ENCODE peak calls at places on chromosome 9, in five cellular contexts. I is NAMALWA; B is activated CD8-positive, alpha-beta memory T cell treated with anti-CD3 and anti-CD28 coated beads, Interleukin-2, amount 50 U/mL, for 48 hours; S is activated T-cell treated with anti-CD3 and anti-CD28 coated beads for 4 hours; A is stimulated activated CD4-positive, alpha-beta T cell treated with anti-CD3 and anti-CD28 coated beads, Interleukin-1b, Interleukin-23, amount 100 ng/mL, for 1 hour. G is an unnamed sample.

GRCh38 chr9:126312584-126313551 is 13.8 kb upstream of the MVB12B start:
- DNase-seq in I (no peak), B (no peak), S (no peak), A (no peak), G (no peak)

GRCh38 chr9:8649157-8649556 is 849.6 kb upstream of the DMAC1 start:
- DNase-seq in I (no peak), B (no peak), S (no peak), A (no peak), G (no peak)

GRCh38 chr9:109381011-109381729 is 60.3 kb upstream of the EPB41L4B start:
- DNase-seq in I (no peak), B (no peak), S (no peak), A (no peak), G (no peak)

GRCh38 chr9:78032599-78033457 is 1.2 kb upstream of the GNAQ start:
- DNase-seq in I (no peak), B (no peak), S (no peak), A (no peak), G (no peak)

GRCh38 chr9:30732060-30732459 is 1652.4 kb upstream of the ACO1 start:
- DNase-seq in I (no peak), B (no peak), S (no peak), A (no peak), G (no peak)

GRCh38 chr9:91681461-91682305 is 258.1 kb upstream of the NFIL3 start:
- DNase-seq in I (peak), B (peak), S (peak), A (no peak), G (peak)

GRCh38 chr9:134570726-134571325 is 70.8 kb upstream of the COL5A1 start:
- DNase-seq in I (no peak), B (peak), S (no peak), A (no peak), G (no peak)

GRCh38 chr9:14692918-14693861 is at the start of gene ZDHHC21:
- DNase-seq in I (peak), B (peak), S (peak), A (no peak), G (peak)

GRCh38 chr9:70478963-70479641 is 64.6 kb upstream of the KLF9 start:
- DNase-seq in I (no peak), B (no peak), S (no peak), A (no peak), G (no peak)

GRCh38 chr9:135300346-135301141 is 179.0 kb upstream of the PPP1R26 start:
- DNase-seq in I (no peak), B (peak), S (no peak), A (no peak), G (no peak)

GRCh38 chr9:32603914-32604852 is 31.2 kb upstream of the NDUFB6 start:
- DNase-seq in I (no peak), B (no peak), S (no peak), A (no peak), G (no peak)

GRCh38 chr9:109101810-109102209 is 17.9 kb downstream of the TMEM245 start:
- DNase-seq in I (no peak), B (no peak), S (no peak), A (no peak), G (peak)

GRCh38 chr9:78026947-78027346 is 4.7 kb downstream of the GNAQ start:
- DNase-seq in I (no peak), B (no peak), S (no peak), A (no peak), G (no peak)

GRCh38 chr9:4293293-4293931 is 6.5 kb downstream of the GLIS3 start:
- DNase-seq in I (no peak), B (no peak), S (no peak), A (no peak), G (no peak)

GRCh38 chr9:127976498-127976897 is 4.3 kb downstream of the EEIG1 start:
- DNase-seq in I (peak), B (peak), S (no peak), A (no peak), G (no peak)

GRCh38 chr9:121599186-121599871 is 52.1 kb upstream of the DAB2IP start:
- DNase-seq in I (no peak), B (no peak), S (no peak), A (no peak), G (no peak)

GRCh38 chr9:18821794-18822193 is 211.2 kb downstream of the SAXO1 start:
- DNase-seq in I (no peak), B (no peak), S (no peak), A (no peak), G (no peak)

GRCh38 chr9:123265833-123266232 is 2.6 kb downstream of the STRBP start:
- DNase-seq in I (peak), B (no peak), S (no peak), A (no peak), G (no peak)

GRCh38 chr9:95508242-95508967 is 8.4 kb downstream of the PTCH1 start:
- DNase-seq in I (no peak), B (peak), S (no peak), A (no peak), G (no peak)

GRCh38 chr9:106733828-106734227 is 129.1 kb upstream of the ZNF462 start:
- DNase-seq in I (no peak), B (no peak), S (no peak), A (no peak), G (no peak)

GRCh38 chr9:128205296-128205944 is 2.2 kb downstream of the DNM1 start:
- DNase-seq in I (no peak), B (no peak), S (no peak), A (no peak), G (no peak)

GRCh38 chr9:113631811-113632665 is 168.5 kb downstream of the RGS3 start:
- DNase-seq in I (no peak), B (peak), S (no peak), A (no peak), G (no peak)